ENCODE peak calls at places on chromosomes 6 and 20, in nine cellular contexts. One of them, this sample, is unnamed.

GRCh38 chr20:59082077-59082740 is 39.6 kb upstream of the PRELID3B start:
- DNase-seq in GM20000: no peak
- DNase-seq in cardiac fibroblast: no peak
- DNase-seq in WTC11: no peak
- DNase-seq in testis: no peak
- DNase-seq in mammary epithelial cell: peak; percentile 35
- DNase-seq in progenitor cell of endocrine pancreas: no peak
- DNase-seq in cardiac muscle cell: peak; percentile 12
- DNase-seq in B cell: peak; percentile 16
- DNase-seq in this sample: no peak

GRCh38 chr6:81204741-81205140 is 547.7 kb downstream of the TENT5A start:
- DNase-seq in GM20000: no peak
- DNase-seq in cardiac fibroblast: peak; percentile 20
- DNase-seq in WTC11: no peak
- DNase-seq in testis: no peak
- DNase-seq in mammary epithelial cell: no peak
- DNase-seq in progenitor cell of endocrine pancreas: no peak
- DNase-seq in cardiac muscle cell: peak; percentile 2
- DNase-seq in B cell: no peak
- DNase-seq in this sample: no peak

GRCh38 chr6:113574147-113574546 is 283.0 kb upstream of the MARCKS start:
- DNase-seq in GM20000: no peak
- DNase-seq in cardiac fibroblast: no peak
- DNase-seq in WTC11: no peak
- DNase-seq in testis: no peak
- DNase-seq in mammary epithelial cell: no peak
- DNase-seq in progenitor cell of endocrine pancreas: no peak
- DNase-seq in cardiac muscle cell: no peak
- DNase-seq in B cell: no peak
- DNase-seq in this sample: no peak

GRCh38 chr6:22306741-22307466 is 10.1 kb upstream of the PRL start:
- DNase-seq in GM20000: no peak
- DNase-seq in cardiac fibroblast: peak; percentile 1
- DNase-seq in WTC11: no peak
- DNase-seq in testis: no peak
- DNase-seq in mammary epithelial cell: no peak
- DNase-seq in progenitor cell of endocrine pancreas: no peak
- DNase-seq in cardiac muscle cell: peak; percentile 16
- DNase-seq in B cell: no peak
- DNase-seq in this sample: no peak

GRCh38 chr6:167788531-167788903 is 38.2 kb upstream of the AFDN start:
- DNase-seq in GM20000: no peak
- DNase-seq in cardiac fibroblast: no peak
- DNase-seq in WTC11: no peak
- DNase-seq in testis: peak; percentile 16
- DNase-seq in mammary epithelial cell: no peak
- DNase-seq in progenitor cell of endocrine pancreas: no peak
- DNase-seq in cardiac muscle cell: no peak
- DNase-seq in B cell: no peak
- DNase-seq in this sample: no peak

GRCh38 chr20:17845701-17846475 is 122.7 kb downstream of the SNX5 start:
- DNase-seq in GM20000: no peak
- DNase-seq in cardiac fibroblast: peak; percentile 53
- DNase-seq in WTC11: no peak
- DNase-seq in testis: no peak
- DNase-seq in mammary epithelial cell: no peak
- DNase-seq in progenitor cell of endocrine pancreas: no peak
- DNase-seq in cardiac muscle cell: no peak
- DNase-seq in B cell: no peak
- DNase-seq in this sample: no peak

GRCh38 chr6:103215835-103216234 is 1643.9 kb downstream of the HACE1 start:
- DNase-seq in GM20000: no peak
- DNase-seq in cardiac fibroblast: no peak
- DNase-seq in WTC11: no peak
- DNase-seq in testis: no peak
- DNase-seq in mammary epithelial cell: no peak
- DNase-seq in progenitor cell of endocrine pancreas: no peak
- DNase-seq in cardiac muscle cell: no peak
- DNase-seq in B cell: no peak
- DNase-seq in this sample: no peak

GRCh38 chr6:55868910-55869479 is 6.4 kb downstream of the BMP5 start:
- DNase-seq in GM20000: peak; percentile 39
- DNase-seq in cardiac fibroblast: no peak
- DNase-seq in WTC11: no peak
- DNase-seq in testis: no peak
- DNase-seq in mammary epithelial cell: peak; percentile 99
- DNase-seq in progenitor cell of endocrine pancreas: no peak
- DNase-seq in cardiac muscle cell: no peak
- DNase-seq in B cell: no peak
- DNase-seq in this sample: no peak

GRCh38 chr6:27867051-27867940 is 44.9 kb downstream of the OR2B2 start:
- DNase-seq in GM20000: peak; percentile 69
- DNase-seq in cardiac fibroblast: peak; percentile 86
- DNase-seq in WTC11: peak; percentile 87
- DNase-seq in testis: peak; percentile 79
- DNase-seq in mammary epithelial cell: peak; percentile 66
- DNase-seq in progenitor cell of endocrine pancreas: peak; percentile 57
- DNase-seq in cardiac muscle cell: peak; percentile 82
- DNase-seq in B cell: peak; percentile 66
- DNase-seq in this sample: peak; percentile 74

GRCh38 chr6:18495236-18495635 is 108.1 kb downstream of the RNF144B start:
- DNase-seq in GM20000: no peak
- DNase-seq in cardiac fibroblast: no peak
- DNase-seq in WTC11: no peak
- DNase-seq in testis: no peak
- DNase-seq in mammary epithelial cell: no peak
- DNase-seq in progenitor cell of endocrine pancreas: no peak
- DNase-seq in cardiac muscle cell: no peak
- DNase-seq in B cell: no peak
- DNase-seq in this sample: no peak

DNA sequence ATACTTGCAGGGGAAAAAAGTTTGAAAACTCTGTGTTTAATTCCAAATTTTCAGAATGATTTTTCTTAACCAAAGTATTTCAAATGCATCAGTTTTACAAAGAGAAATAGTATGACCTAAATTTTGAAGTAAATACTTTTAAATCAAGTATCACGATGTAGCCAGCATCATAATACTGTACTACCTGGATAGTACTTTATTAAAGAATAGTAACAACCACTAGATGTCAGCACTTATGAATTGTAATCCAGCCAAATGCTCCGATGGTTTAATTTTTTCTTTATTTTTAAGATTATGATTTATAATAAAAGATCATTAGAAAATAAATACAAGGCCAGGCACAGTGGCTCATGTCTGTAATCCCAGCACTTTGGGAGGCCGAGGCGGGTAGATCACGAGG is 37.2 kb upstream of the HACE1 start:
- DNase-seq in GM20000: no peak
- DNase-seq in cardiac fibroblast: no peak
- DNase-seq in WTC11: no peak
- DNase-seq in testis: no peak
- DNase-seq in mammary epithelial cell: no peak
- DNase-seq in progenitor cell of endocrine pancreas: no peak
- DNase-seq in cardiac muscle cell: no peak
- DNase-seq in B cell: no peak
- DNase-seq in this sample: no peak
- TF ChIP-seq CTCF in GM20000: no peak
- TF ChIP-seq CTCF in cardiac fibroblast: peak; percentile 28
- TF ChIP-seq CTCF in WTC11: no peak
- TF ChIP-seq CTCF in testis: no peak
- TF ChIP-seq CTCF in mammary epithelial cell: peak; percentile 41
- TF ChIP-seq CTCF in progenitor cell of endocrine pancreas: peak; percentile 32
- TF ChIP-seq CTCF in cardiac muscle cell: peak; percentile 21
- TF ChIP-seq CTCF in B cell: no peak
- TF ChIP-seq CTCF in this sample: no peak

GRCh38 chr6:139990865-139991264 is 616.4 kb upstream of the CITED2 start:
- DNase-seq in GM20000: no peak
- DNase-seq in cardiac fibroblast: peak; percentile 86
- DNase-seq in WTC11: no peak
- DNase-seq in testis: no peak
- DNase-seq in mammary epithelial cell: no peak
- DNase-seq in progenitor cell of endocrine pancreas: no peak
- DNase-seq in cardiac muscle cell: peak; percentile 90
- DNase-seq in B cell: no peak
- DNase-seq in this sample: no peak

GRCh38 chr6:140001851-140002301 is 627.4 kb upstream of the CITED2 start:
- DNase-seq in GM20000: no peak
- DNase-seq in cardiac fibroblast: peak; percentile 39
- DNase-seq in WTC11: no peak
- DNase-seq in testis: no peak
- DNase-seq in mammary epithelial cell: no peak
- DNase-seq in progenitor cell of endocrine pancreas: no peak
- DNase-seq in cardiac muscle cell: no peak
- DNase-seq in B cell: no peak
- DNase-seq in this sample: no peak

GRCh38 chr6:140001005-140001404 is 626.6 kb upstream of the CITED2 start:
- DNase-seq in GM20000: no peak
- DNase-seq in cardiac fibroblast: peak; percentile 33
- DNase-seq in WTC11: no peak
- DNase-seq in testis: no peak
- DNase-seq in mammary epithelial cell: no peak
- DNase-seq in progenitor cell of endocrine pancreas: no peak
- DNase-seq in cardiac muscle cell: no peak
- DNase-seq in B cell: no peak
- DNase-seq in this sample: no peak

GRCh38 chr6:139996253-139996834 is 621.9 kb upstream of the CITED2 start:
- DNase-seq in GM20000: peak; percentile 42
- DNase-seq in cardiac fibroblast: no peak
- DNase-seq in WTC11: peak; percentile 16
- DNase-seq in testis: no peak
- DNase-seq in mammary epithelial cell: peak; percentile 11
- DNase-seq in progenitor cell of endocrine pancreas: no peak
- DNase-seq in cardiac muscle cell: no peak
- DNase-seq in B cell: peak; percentile 29
- DNase-seq in this sample: peak; percentile 7
- TF ChIP-seq CTCF in GM20000: no peak
- TF ChIP-seq CTCF in cardiac fibroblast: no peak
- TF ChIP-seq CTCF in WTC11: no peak
- TF ChIP-seq CTCF in testis: no peak
- TF ChIP-seq CTCF in mammary epithelial cell: no peak
- TF ChIP-seq CTCF in progenitor cell of endocrine pancreas: peak; percentile 23
- TF ChIP-seq CTCF in cardiac muscle cell: no peak
- TF ChIP-seq CTCF in B cell: no peak
- TF ChIP-seq CTCF in this sample: peak; percentile 12

GRCh38 chr6:91132461-91132860 is 545.6 kb upstream of the MAP3K7 start:
- DNase-seq in GM20000: no peak
- DNase-seq in cardiac fibroblast: no peak
- DNase-seq in WTC11: no peak
- DNase-seq in testis: no peak
- DNase-seq in mammary epithelial cell: peak; percentile 66
- DNase-seq in progenitor cell of endocrine pancreas: no peak
- DNase-seq in cardiac muscle cell: peak; percentile 43
- DNase-seq in B cell: no peak
- DNase-seq in this sample: no peak

GRCh38 chr6:91126876-91127275 is 540.0 kb upstream of the MAP3K7 start:
- DNase-seq in GM20000: no peak
- DNase-seq in cardiac fibroblast: no peak
- DNase-seq in WTC11: no peak
- DNase-seq in testis: no peak
- DNase-seq in mammary epithelial cell: no peak
- DNase-seq in progenitor cell of endocrine pancreas: no peak
- DNase-seq in cardiac muscle cell: no peak
- DNase-seq in B cell: no peak
- DNase-seq in this sample: no peak

GRCh38 chr6:91130126-91130525 is 543.3 kb upstream of the MAP3K7 start:
- DNase-seq in GM20000: no peak
- DNase-seq in cardiac fibroblast: no peak
- DNase-seq in WTC11: no peak
- DNase-seq in testis: no peak
- DNase-seq in mammary epithelial cell: no peak
- DNase-seq in progenitor cell of endocrine pancreas: no peak
- DNase-seq in cardiac muscle cell: no peak
- DNase-seq in B cell: no peak
- DNase-seq in this sample: no peak

GRCh38 chr6:91127752-91128151 is 540.9 kb upstream of the MAP3K7 start:
- DNase-seq in GM20000: no peak
- DNase-seq in cardiac fibroblast: no peak
- DNase-seq in WTC11: no peak
- DNase-seq in testis: no peak
- DNase-seq in mammary epithelial cell: no peak
- DNase-seq in progenitor cell of endocrine pancreas: no peak
- DNase-seq in cardiac muscle cell: no peak
- DNase-seq in B cell: no peak
- DNase-seq in this sample: no peak
- TF ChIP-seq CTCF in GM20000: no peak
- TF ChIP-seq CTCF in cardiac fibroblast: no peak
- TF ChIP-seq CTCF in WTC11: no peak
- TF ChIP-seq CTCF in testis: no peak
- TF ChIP-seq CTCF in mammary epithelial cell: no peak
- TF ChIP-seq CTCF in progenitor cell of endocrine pancreas: no peak
- TF ChIP-seq CTCF in cardiac muscle cell: no peak
- TF ChIP-seq CTCF in B cell: no peak
- TF ChIP-seq CTCF in this sample: no peak

GRCh38 chr6:74755748-74756147 is 450.1 kb downstream of the COL12A1 start:
- DNase-seq in GM20000: no peak
- DNase-seq in cardiac fibroblast: peak; percentile 16
- DNase-seq in WTC11: no peak
- DNase-seq in testis: no peak
- DNase-seq in mammary epithelial cell: no peak
- DNase-seq in progenitor cell of endocrine pancreas: no peak
- DNase-seq in cardiac muscle cell: peak; percentile 20
- DNase-seq in B cell: no peak
- DNase-seq in this sample: no peak

GRCh38 chr6:74755196-74755595 is 450.7 kb downstream of the COL12A1 start:
- DNase-seq in GM20000: no peak
- DNase-seq in cardiac fibroblast: no peak
- DNase-seq in WTC11: no peak
- DNase-seq in testis: no peak
- DNase-seq in mammary epithelial cell: no peak
- DNase-seq in progenitor cell of endocrine pancreas: no peak
- DNase-seq in cardiac muscle cell: no peak
- DNase-seq in B cell: no peak
- DNase-seq in this sample: no peak

GRCh38 chr6:74749211-74750142 is 456.4 kb downstream of the COL12A1 start:
- DNase-seq in GM20000: peak; percentile 6
- DNase-seq in cardiac fibroblast: peak; percentile 58
- DNase-seq in WTC11: no peak
- DNase-seq in testis: no peak
- DNase-seq in mammary epithelial cell: peak; percentile 78
- DNase-seq in progenitor cell of endocrine pancreas: no peak
- DNase-seq in cardiac muscle cell: peak; percentile 52
- DNase-seq in B cell: no peak
- DNase-seq in this sample: no peak

GRCh38 chr6:74753883-74754600 is 451.8 kb downstream of the COL12A1 start:
- DNase-seq in GM20000: no peak
- DNase-seq in cardiac fibroblast: no peak
- DNase-seq in WTC11: no peak
- DNase-seq in testis: no peak
- DNase-seq in mammary epithelial cell: no peak
- DNase-seq in progenitor cell of endocrine pancreas: no peak
- DNase-seq in cardiac muscle cell: no peak
- DNase-seq in B cell: no peak
- DNase-seq in this sample: no peak

DNA sequence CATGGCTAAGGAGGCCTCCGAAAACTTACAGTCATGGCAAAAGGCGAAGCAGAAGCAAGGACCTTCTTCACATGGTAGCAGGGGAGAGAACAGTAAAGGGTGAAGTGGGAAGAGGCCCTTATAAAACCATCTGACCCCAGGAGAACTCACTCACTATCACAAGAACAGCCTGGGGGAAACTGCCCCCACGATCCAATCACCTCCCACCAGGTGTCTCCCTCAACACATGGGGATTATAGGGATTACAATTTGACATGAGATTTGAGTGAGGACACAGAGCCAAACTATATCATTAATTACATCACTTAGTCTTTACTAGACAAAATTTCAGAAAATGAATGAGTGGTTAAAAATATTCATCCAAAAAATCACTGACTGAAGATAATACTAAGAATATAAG is 453.6 kb downstream of the COL12A1 start:
- DNase-seq in GM20000: no peak
- DNase-seq in cardiac fibroblast: no peak
- DNase-seq in WTC11: no peak
- DNase-seq in testis: no peak
- DNase-seq in mammary epithelial cell: no peak
- DNase-seq in progenitor cell of endocrine pancreas: no peak
- DNase-seq in cardiac muscle cell: no peak
- DNase-seq in B cell: no peak
- DNase-seq in this sample: no peak
- TF ChIP-seq CTCF in GM20000: no peak
- TF ChIP-seq CTCF in cardiac fibroblast: peak; percentile 3
- TF ChIP-seq CTCF in WTC11: no peak
- TF ChIP-seq CTCF in testis: no peak
- TF ChIP-seq CTCF in mammary epithelial cell: no peak
- TF ChIP-seq CTCF in progenitor cell of endocrine pancreas: no peak
- TF ChIP-seq CTCF in cardiac muscle cell: no peak
- TF ChIP-seq CTCF in B cell: no peak
- TF ChIP-seq CTCF in this sample: no peak

This sample was measured in nephron progenitor cell.